ENCODE peak calls at places on chromosomes 2 and 18, in seven cellular contexts. D is Karpas-422, G is tibial nerve, X is neuronal stem cell, M is fibroblast of lung, R is mammary epithelial cell, B is body of pancreas. J is an unnamed sample. For H3K9me3, the result is how much of the 10 kb centered on the place peaks cover.

GRCh38 chr2:30561349-30561748 is 114.3 kb downstream of the LCLAT1 start:
- DNase-seq in D (no peak), G (no peak), B (no peak), R (no peak), X (no peak), M (no peak), J (no peak)

GRCh38 chr2:205675861-205676516 is 6.3 kb upstream of the NRP2 start:
- DNase-seq in R (peak), D (peak), G (no peak), B (peak), M (peak), X (peak), J (no peak)

GRCh38 chr2:129297430-129297829 is 682.0 kb upstream of the RAB6C start:
- DNase-seq in M (no peak), R (no peak), G (no peak), X (no peak), B (no peak), D (peak), J (no peak)

GRCh38 chr2:43846140-43846793 is 7.5 kb downstream of the ABCG8 start:
- DNase-seq in B (no peak), X (no peak), R (no peak), G (no peak), M (no peak), D (no peak), J (no peak)

GRCh38 chr2:134361648-134362047 is 107.8 kb downstream of the MGAT5 start:
- DNase-seq in B (no peak), M (no peak), X (no peak), R (no peak), G (no peak), D (no peak), J (no peak)

GRCh38 chr2:212021947-212022346 is 516.7 kb downstream of the ERBB4 start:
- DNase-seq in G (no peak), M (peak), R (peak), X (no peak), D (no peak), B (no peak), J (peak)

GRCh38 chr2:15302154-15302553 is 259.0 kb downstream of the NBAS start:
- DNase-seq in X (no peak), D (no peak), B (no peak), M (peak), R (no peak), G (no peak), J (no peak)

GRCh38 chr2:99708231-99708630 is 218.4 kb upstream of the REV1 start:
- DNase-seq in R (no peak), D (no peak), B (no peak), M (no peak), G (no peak), X (no peak), J (no peak)

GRCh38 chr18:6836331-6836730 is 106.8 kb downstream of the ARHGAP28 start:
- DNase-seq in G (no peak), M (no peak), R (peak), D (no peak), X (no peak), B (no peak), J (peak)

GRCh38 chr2:105797298-105797819 is 52.6 kb downstream of the NCK2 start:
- DNase-seq in B (peak), D (no peak), M (no peak), R (peak), G (no peak), X (no peak), J (no peak)

GRCh38 chr2:137138263-137138662 is 372.9 kb downstream of the THSD7B start:
- DNase-seq in R (no peak), X (no peak), B (no peak), D (no peak), G (no peak), M (no peak), J (no peak)
- H3K9me3 ChIP-seq in R (under half), X (under half), B (under half), D (under half), G (under half), M (under half), J (under half)

DNA sequence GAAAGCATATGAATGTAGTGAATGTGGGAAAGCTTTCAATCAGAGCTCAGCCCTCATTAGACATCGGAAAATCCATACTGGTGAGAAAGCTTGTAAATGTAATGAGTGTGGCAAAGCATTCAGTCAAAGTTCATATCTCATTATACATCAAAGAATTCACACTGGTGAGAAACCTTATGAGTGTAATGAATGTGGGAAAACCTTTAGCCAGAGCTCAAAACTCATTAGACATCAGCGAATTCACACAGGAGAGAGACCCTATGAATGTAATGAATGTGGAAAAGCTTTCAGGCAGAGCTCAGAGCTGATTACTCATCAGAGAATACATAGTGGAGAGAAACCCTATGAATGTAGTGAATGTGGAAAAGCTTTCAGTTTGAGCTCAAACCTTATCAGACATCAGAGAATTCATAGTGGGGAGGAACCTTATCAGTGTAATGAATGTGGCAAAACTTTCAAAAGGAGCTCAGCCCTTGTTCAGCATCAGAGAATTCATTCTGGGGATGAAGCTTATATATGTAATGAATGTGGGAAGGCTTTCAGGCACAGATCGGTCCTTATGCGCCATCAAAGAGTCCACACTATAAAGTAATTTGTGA is 5.0 kb downstream of the ZNF397 start:
- DNase-seq in R (peak), M (no peak), X (no peak), B (no peak), D (no peak), G (no peak), J (no peak)
- H3K9me3 ChIP-seq in R (half or more), M (under half), X (half or more), B (under half), D (half or more), G (under half), J (under half)

GRCh38 chr2:225691711-225692110 is 292.2 kb downstream of the NYAP2 start:
- DNase-seq in B (no peak), D (no peak), R (no peak), G (no peak), X (no peak), M (no peak), J (no peak)

GRCh38 chr2:225694664-225695063 is 295.2 kb downstream of the NYAP2 start:
- DNase-seq in X (no peak), R (no peak), B (no peak), M (no peak), D (no peak), G (no peak), J (no peak)

GRCh38 chr2:225697936-225698335 is 298.4 kb downstream of the NYAP2 start:
- DNase-seq in D (no peak), X (no peak), R (no peak), B (no peak), M (no peak), G (no peak), J (no peak)

GRCh38 chr2:225690153-225690552 is 290.6 kb downstream of the NYAP2 start:
- DNase-seq in G (no peak), M (no peak), B (no peak), D (no peak), R (no peak), X (no peak), J (no peak)

DNA sequence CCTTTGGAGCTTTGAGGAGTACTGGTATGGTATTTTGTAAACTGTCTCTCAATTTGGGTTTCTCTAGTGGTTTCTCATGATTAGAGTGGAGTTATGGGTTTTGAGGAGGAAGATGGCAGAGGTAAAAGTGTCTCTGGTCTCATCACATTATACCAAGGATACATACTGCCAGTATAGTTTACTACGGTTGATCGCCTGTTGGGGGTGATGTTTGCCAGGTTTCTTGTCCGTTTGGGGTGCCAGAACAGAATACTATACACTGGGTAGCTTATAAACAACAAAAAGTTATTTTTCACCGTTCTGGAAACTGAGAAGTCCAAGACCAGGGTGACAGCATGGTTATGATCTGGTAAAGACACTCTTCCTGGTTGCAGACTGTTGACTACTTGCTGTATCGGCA is 293.7 kb downstream of the NYAP2 start:
- DNase-seq in M (no peak), X (no peak), B (no peak), R (no peak), D (no peak), G (no peak), J (no peak)
- H3K9me3 ChIP-seq in M (under half), X (under half), B (under half), R (under half), D (under half), G (under half), J (under half)

DNA sequence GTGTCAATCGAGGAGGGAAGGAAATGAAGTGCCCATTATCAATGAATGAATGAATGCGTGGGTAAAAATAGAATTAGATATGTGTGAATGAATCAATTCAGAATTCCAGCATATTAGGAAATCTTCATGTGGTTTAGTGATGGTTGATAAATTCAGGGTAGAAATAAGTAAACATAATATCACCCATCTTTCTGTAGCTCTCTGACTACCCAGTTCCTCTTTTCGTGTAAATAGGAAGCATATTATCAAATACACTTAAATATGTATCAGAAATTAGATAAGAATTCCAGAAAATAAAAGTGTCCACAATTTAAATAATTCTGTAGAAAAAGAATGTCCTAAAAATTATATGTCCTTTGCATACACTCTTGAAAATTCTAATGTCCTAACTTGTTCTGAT is 552.9 kb upstream of the LRATD1 start:
- DNase-seq in D (no peak), R (no peak), M (no peak), X (no peak), G (no peak), B (no peak), J (no peak)
- H3K9me3 ChIP-seq in D (under half), R (under half), M (under half), X (under half), G (under half), B (under half), J (under half)

GRCh38 chr18:43886341-43886740 is 609.1 kb upstream of the SYT4 start:
- DNase-seq in M (no peak), B (no peak), R (no peak), D (no peak), X (no peak), G (no peak), J (no peak)

GRCh38 chr18:43879350-43879749 is 602.1 kb upstream of the SYT4 start:
- DNase-seq in M (no peak), G (no peak), B (no peak), X (no peak), R (no peak), D (no peak), J (no peak)

GRCh38 chr18:43887491-43887890 is 610.2 kb upstream of the SYT4 start:
- DNase-seq in B (no peak), R (no peak), X (no peak), D (no peak), G (no peak), M (no peak), J (no peak)

GRCh38 chr18:43882358-43882757 is 605.1 kb upstream of the SYT4 start:
- DNase-seq in X (no peak), M (no peak), B (no peak), G (no peak), D (no peak), R (no peak), J (no peak)

DNA sequence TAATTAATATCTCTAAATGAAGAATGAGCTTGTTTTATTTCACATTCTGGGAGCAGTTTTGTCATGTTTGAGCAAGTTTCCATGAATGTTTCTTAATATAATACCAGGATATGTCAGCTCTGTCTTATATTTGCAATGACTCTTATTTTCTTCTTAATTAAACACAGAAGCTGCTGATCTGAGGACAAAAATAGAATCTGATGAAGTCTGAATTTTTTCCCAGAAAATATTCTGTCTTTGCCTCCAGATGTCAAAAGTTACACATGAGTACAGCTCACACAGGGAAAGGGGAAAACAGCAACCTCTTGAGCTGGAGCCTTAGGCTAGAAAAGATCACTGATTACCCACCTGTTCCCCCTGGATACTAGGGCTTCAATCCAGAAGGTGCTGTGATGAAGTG is 606.6 kb upstream of the SYT4 start:
- DNase-seq in X (no peak), B (no peak), M (no peak), D (no peak), G (no peak), R (no peak), J (no peak)
- H3K9me3 ChIP-seq in X (under half), B (under half), M (under half), D (under half), G (under half), R (under half), J (under half)

DNA sequence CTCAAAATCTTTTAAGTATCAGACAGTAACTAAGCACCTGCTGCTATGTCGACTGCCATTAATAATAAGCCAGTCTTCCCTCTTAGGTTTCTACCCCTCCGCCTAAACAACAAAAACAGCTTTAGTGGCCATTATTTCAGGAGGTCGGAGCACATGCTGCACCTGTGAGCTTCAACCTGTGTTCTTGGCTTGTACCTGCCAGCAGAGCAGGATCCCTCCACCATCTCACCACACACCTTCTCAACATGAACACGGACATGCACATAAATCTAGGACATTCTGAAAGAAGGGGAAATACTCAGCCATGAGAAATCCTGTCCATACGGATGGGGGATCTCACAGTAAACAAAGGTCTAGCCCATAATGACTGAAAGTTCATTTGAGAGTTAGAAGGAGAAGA is 3.7 kb downstream of the CYB5A start:
- DNase-seq in R (no peak), D (no peak), B (no peak), M (no peak), G (no peak), X (no peak), J (no peak)
- H3K9me3 ChIP-seq in R (under half), D (under half), B (under half), M (under half), G (under half), X (under half), J (under half)